ENCODE peak calls at places on chromosomes 4 and X, in five cellular contexts. L is left lung, A is aorta, U is non-pigmented ciliary epithelial cell, N is small intestine. Z is an unnamed sample.

GRCh38 chrX:69808375-69808774 is 192.5 kb downstream of the EDA start:
- DNase-seq in U (no peak), A (no peak), N (no peak), L (no peak), Z (no peak)

GRCh38 chr4:165234766-165235165 is 27.4 kb downstream of the KLHL2 start:
- DNase-seq in N (no peak), L (no peak), A (no peak), U (no peak), Z (no peak)

GRCh38 chrX:81120270-81120935 is 81.3 kb downstream of the HMGN5 start:
- DNase-seq in U (no peak), A (no peak), N (peak), L (no peak), Z (no peak)

GRCh38 chr4:8087921-8088495 is 70.6 kb downstream of the ABLIM2 start:
- DNase-seq in U (no peak), L (no peak), N (no peak), A (no peak), Z (no peak)

GRCh38 chr4:150366487-150366999 is 215.4 kb upstream of the MAB21L2 start:
- DNase-seq in L (no peak), N (no peak), U (no peak), A (no peak), Z (no peak)

GRCh38 chr4:8547912-8548730 is 32.1 kb upstream of the GPR78 start:
- DNase-seq in L (no peak), U (no peak), N (no peak), A (peak), Z (peak)

GRCh38 chr4:5982156-5982973 is 35.9 kb downstream of the C4orf50 start:
- DNase-seq in L (no peak), A (no peak), N (no peak), U (no peak), Z (no peak)

GRCh38 chr4:40845136-40845910 is 95.6 kb downstream of the NSUN7 start:
- DNase-seq in N (no peak), U (no peak), L (no peak), A (no peak), Z (peak)

GRCh38 chrX:99857455-99857854 is 552.6 kb downstream of the PCDH19 start:
- DNase-seq in L (no peak), U (no peak), A (no peak), N (no peak), Z (no peak)

GRCh38 chrX:76850851-76851250 is 423.3 kb downstream of the MAGEE1 start:
- DNase-seq in U (no peak), L (no peak), N (no peak), A (no peak), Z (no peak)

GRCh38 chrX:13085533-13085932 is 41.1 kb upstream of the FAM9C start:
- DNase-seq in U (no peak), N (no peak), L (no peak), A (no peak), Z (no peak)

Z was measured in cardiac septum.